ENCODE peak calls at places on chromosomes 1 and 21, in eight cellular contexts. S, W, B, V, U, T, P and C are unnamed samples.

GRCh38 chr1:180182721-180183311 is 28.1 kb downstream of the QSOX1 start:
- DNase-seq in V (no peak), U (no peak), W (no peak), P (no peak), S (no peak), T (no peak), B (no peak), C (no peak)

GRCh38 chr1:94678187-94678863 is 136.8 kb upstream of the F3 start:
- DNase-seq in S (no peak), W (no peak), B (no peak), V (no peak), T (no peak), U (no peak), P (no peak), C (no peak)

GRCh38 chr1:225655509-225656258 is 2.8 kb upstream of the ENAH start:
- DNase-seq in U (no peak), B (peak), W (peak), S (peak), P (peak), T (peak), V (peak), C (peak)

GRCh38 chr1:96236156-96236739 is 485.3 kb upstream of the PTBP2 start:
- DNase-seq in U (peak), P (peak), V (peak), S (peak), W (peak), B (peak), T (no peak), C (peak)

GRCh38 chr1:232968965-232969364 is 18.6 kb downstream of the NTPCR start:
- DNase-seq in B (no peak), P (no peak), S (no peak), T (no peak), W (peak), V (no peak), U (no peak), C (peak)

GRCh38 chr1:19013826-19014548 is 57.5 kb upstream of the IFFO2 start:
- DNase-seq in S (no peak), B (no peak), W (no peak), P (no peak), T (no peak), U (no peak), V (no peak), C (no peak)

GRCh38 chr1:180116964-180117763 is 37.5 kb upstream of the QSOX1 start:
- DNase-seq in W (peak), V (no peak), T (no peak), S (no peak), B (no peak), U (peak), P (no peak), C (no peak)

GRCh38 chr1:26373281-26373680 is 731 bp upstream of the ZNF683 start:
- DNase-seq in V (peak), B (no peak), P (no peak), T (no peak), S (no peak), U (no peak), W (no peak), C (no peak)

GRCh38 chr21:41961282-41961701 is 7.5 kb upstream of the C2CD2 start:
- DNase-seq in S (no peak), U (no peak), W (peak), P (no peak), B (peak), T (no peak), V (no peak), C (peak)